ENCODE peak calls at places on chromosomes 12 and 14, in seven cellular contexts. E is HepG2, N is HCT116, M is SK-N-SH, O is H1, K is K562, J is GM12878. A is an unnamed sample.

GRCh38 chr14:22388669-22389625 is 200.1 kb downstream of the DAD1 start:
- DNase-seq in E (peak; percentile 67), N (no peak), M (no peak), O (no peak), K (no peak), J (no peak), A (no peak)

GRCh38 chr12:19867970-19868369 is 428.7 kb downstream of the AEBP2 start:
- DNase-seq in E (no peak), N (no peak), M (no peak), O (no peak), K (no peak), J (no peak), A (no peak)

GRCh38 chr12:56098592-56098991 is 5.8 kb upstream of the PA2G4 start:
- DNase-seq in E (no peak), N (no peak), M (no peak), O (no peak), K (no peak), J (no peak), A (no peak)

GRCh38 chr12:109549613-109550309 is 23.5 kb downstream of the MMAB start:
- DNase-seq in E (no peak), N (no peak), M (no peak), O (no peak), K (no peak), J (no peak), A (no peak)

GRCh38 chr12:121033625-121034349 is 5.3 kb downstream of the OASL start:
- DNase-seq in E (no peak), N (peak; percentile 39), M (no peak), O (no peak), K (no peak), J (peak; percentile 38), A (no peak)

GRCh38 chr12:71125949-71126348 is 31.9 kb downstream of the TSPAN8 start:
- DNase-seq in E (no peak), N (no peak), M (no peak), O (no peak), K (no peak), J (no peak), A (no peak)

GRCh38 chr12:106123551-106123991 is 15.2 kb downstream of the NUAK1 start:
- DNase-seq in E (no peak), N (no peak), M (no peak), O (no peak), K (no peak), J (no peak), A (no peak)

GRCh38 chr14:85293820-85294219 is 236.1 kb upstream of the FLRT2 start:
- DNase-seq in E (no peak), N (no peak), M (no peak), O (no peak), K (no peak), J (no peak), A (no peak)

GRCh38 chr14:24941719-24942118 is 108.2 kb downstream of the STXBP6 start:
- DNase-seq in E (no peak), N (no peak), M (no peak), O (no peak), K (no peak), J (no peak), A (no peak)

GRCh38 chr14:93984070-93984469 is 7.7 kb upstream of the ASB2 start:
- DNase-seq in E (no peak), N (no peak), M (no peak), O (no peak), K (no peak), J (no peak), A (no peak)

GRCh38 chr12:118773956-118774723 is 207.2 kb upstream of the SRRM4 start:
- DNase-seq in E (no peak), N (no peak), M (peak; percentile 81), O (peak; percentile 85), K (no peak), J (no peak), A (no peak)
- TF ChIP-seq JUND in E (no peak), N (no peak), M (no peak), O (no peak), K (no peak), J (no peak), A (no peak)

GRCh38 chr14:99232406-99233214 is 39.4 kb downstream of the BCL11B start:
- DNase-seq in E (no peak), N (no peak), M (no peak), O (no peak), K (no peak), J (no peak), A (no peak)

GRCh38 chr14:99230271-99231141 is 41.5 kb downstream of the BCL11B start:
- DNase-seq in E (no peak), N (no peak), M (no peak), O (no peak), K (peak; percentile 26), J (no peak), A (peak; percentile 48)

GRCh38 chr14:99231181-99231849 is 40.7 kb downstream of the BCL11B start:
- DNase-seq in E (no peak), N (no peak), M (no peak), O (no peak), K (no peak), J (no peak), A (no peak)

GRCh38 chr14:99233222-99234035 is 38.6 kb downstream of the BCL11B start:
- DNase-seq in E (no peak), N (no peak), M (no peak), O (no peak), K (no peak), J (no peak), A (no peak)

GRCh38 chr14:99231850-99232401 is 40.1 kb downstream of the BCL11B start:
- DNase-seq in E (no peak), N (peak; percentile 15), M (no peak), O (peak; percentile 82), K (no peak), J (no peak), A (no peak)
- TF ChIP-seq JUND in E (no peak), N (no peak), M (no peak), O (peak; percentile 73), K (no peak), J (no peak), A (no peak)

DNA sequence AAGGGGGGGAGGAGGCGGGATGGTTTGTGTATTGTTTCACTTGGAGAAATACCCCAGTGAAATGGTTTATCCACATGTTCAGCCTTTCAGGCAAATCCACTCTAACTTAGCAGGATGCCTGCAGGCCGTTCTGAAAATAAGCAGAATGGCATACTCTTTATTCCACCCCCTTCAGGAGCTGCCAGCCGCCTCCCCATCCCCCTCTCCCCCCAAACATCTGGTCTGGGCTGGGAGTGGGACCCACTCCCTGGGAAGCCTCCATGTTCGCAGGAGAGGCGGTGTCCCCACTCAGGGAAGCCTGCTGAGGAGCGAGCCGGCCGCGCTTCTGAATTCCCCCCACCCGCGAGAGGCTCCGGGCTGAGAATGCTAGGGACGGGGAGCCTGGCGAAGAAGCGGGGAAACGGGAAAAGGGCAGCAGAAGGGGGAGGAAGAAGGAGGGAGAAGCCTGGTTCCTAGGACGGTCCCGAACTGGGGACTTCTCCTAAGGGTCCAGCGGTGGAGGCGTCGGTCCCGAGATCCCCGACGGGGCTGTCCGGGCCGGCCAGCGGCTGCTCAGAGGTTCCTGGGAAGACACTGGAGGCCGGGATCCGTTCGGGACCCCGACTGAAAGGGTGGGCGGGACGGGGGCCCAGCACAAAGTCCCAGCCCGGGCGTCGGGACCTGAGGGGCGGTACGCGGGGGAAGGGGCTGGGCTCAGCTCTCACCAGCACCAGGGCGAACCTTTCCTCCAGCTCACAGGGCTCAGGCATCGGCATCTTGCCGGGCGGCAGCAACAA is 666 bp downstream of the FMNL3 start:
- DNase-seq in E (no peak), N (no peak), M (peak; percentile 78), O (peak; percentile 70), K (peak; percentile 62), J (no peak), A (no peak)
- TF ChIP-seq JUND in E (no peak), N (no peak), M (no peak), O (no peak), K (no peak), J (no peak), A (no peak)

DNA sequence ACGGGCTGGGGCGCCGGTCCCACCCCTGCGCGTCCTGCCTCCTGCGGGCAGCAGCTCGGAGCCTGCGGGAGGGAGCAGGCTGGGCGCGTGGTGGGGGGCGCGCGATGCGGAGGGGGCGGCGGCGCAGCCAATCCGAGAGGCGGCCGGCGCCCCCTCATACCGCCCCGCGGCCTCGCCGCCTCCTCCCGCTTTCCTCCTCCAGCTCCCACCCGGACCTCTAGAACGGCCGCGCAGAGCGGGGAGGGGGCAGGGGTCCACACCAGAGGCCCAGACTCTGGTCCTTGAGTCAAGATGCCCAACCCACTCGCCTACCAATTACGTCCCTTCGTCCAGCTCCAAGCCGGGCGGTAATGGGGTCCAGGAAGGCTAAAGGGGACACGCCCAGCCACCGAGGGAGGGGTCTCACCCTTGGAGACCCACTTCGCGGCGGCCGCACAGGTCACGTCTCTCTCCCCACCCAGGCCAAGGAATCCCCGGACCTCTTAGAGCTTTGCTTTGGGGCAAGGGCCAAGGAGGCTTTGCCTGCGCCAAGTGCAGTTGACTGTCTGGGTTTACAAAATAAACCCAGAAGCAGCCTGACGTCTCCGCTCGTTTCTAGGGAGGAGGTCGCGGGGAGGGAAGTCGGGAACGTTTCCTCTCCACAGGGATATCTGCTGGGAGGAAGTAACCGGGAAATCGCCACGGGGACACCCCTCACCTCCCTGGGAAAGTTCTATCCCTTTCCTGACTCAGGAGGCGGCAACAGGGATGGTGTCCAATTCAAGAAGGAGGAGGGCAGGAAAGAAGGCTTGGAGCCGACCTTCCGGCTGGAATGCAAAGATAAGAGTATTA is at the start of gene AMIGO2:
- DNase-seq in E (no peak), N (no peak), M (no peak), O (peak; percentile 72), K (peak; percentile 59), J (no peak), A (peak; percentile 60)
- TF ChIP-seq JUND in E (no peak), N (no peak), M (no peak), O (no peak), K (no peak), J (no peak), A (no peak)

GRCh38 chr14:48125654-48126053 is 450.2 kb upstream of the MDGA2 start:
- DNase-seq in E (no peak), N (no peak), M (no peak), O (no peak), K (no peak), J (no peak), A (no peak)
- TF ChIP-seq JUND in E (no peak), N (no peak), M (no peak), O (no peak), K (no peak), J (no peak), A (no peak)

A was measured in T47D.